ENCODE peak calls at places on chromosome 12, in nine cellular contexts. I is CD8-positive, alpha-beta memory T cell; B is IMR-90; Z is esophagus muscularis mucosa; A is CD4-positive, alpha-beta T cell; K is heart right ventricle; S is stomach; X is GM23248; C is sigmoid colon. M is an unnamed sample.

GRCh38 chr12:32568241-32568640 is 110.9 kb upstream of the DNM1L start:
- DNase-seq in I (no peak), B (peak; percentile 90), Z (no peak), A (no peak), K (no peak), S (no peak), X (peak; percentile 94), C (no peak), M (no peak)

GRCh38 chr12:9364224-9365176 is 156.3 kb upstream of the PZP start:
- DNase-seq in I (no peak), B (peak; percentile 70), Z (peak; percentile 81), A (no peak), K (no peak), S (no peak), X (peak; percentile 84), C (no peak), M (no peak)

GRCh38 chr12:6238875-6239274 is 38.7 kb downstream of the CD9 start:
- DNase-seq in I (peak; percentile 0), B (no peak), Z (no peak), A (no peak), K (no peak), S (no peak), X (no peak), C (no peak), M (no peak)

GRCh38 chr12:32548691-32549412 is 130.2 kb upstream of the DNM1L start:
- DNase-seq in I (no peak), B (peak; percentile 79), Z (no peak), A (no peak), K (peak; percentile 61), S (peak; percentile 60), X (peak; percentile 71), C (no peak), M (no peak)

GRCh38 chr12:53381739-53382630 is 2.0 kb downstream of the SP1 start:
- DNase-seq in I (peak; percentile 57), B (peak; percentile 44), Z (no peak), A (no peak), K (peak; percentile 56), S (peak; percentile 57), X (peak; percentile 85), C (peak; percentile 75), M (peak; percentile 18)

GRCh38 chr12:68792952-68793351 is 15.0 kb upstream of the MDM2 start:
- DNase-seq in I (no peak), B (peak; percentile 49), Z (no peak), A (no peak), K (no peak), S (no peak), X (peak; percentile 19), C (no peak), M (no peak)

GRCh38 chr12:127145543-127145928 is 1121.4 kb upstream of the TMEM132C start:
- DNase-seq in I (no peak), B (no peak), Z (no peak), A (no peak), K (no peak), S (no peak), X (peak; percentile 65), C (no peak), M (no peak)

GRCh38 chr12:118359541-118359915 is 13.2 kb downstream of the TAOK3 start:
- DNase-seq in I (no peak), B (no peak), Z (no peak), A (peak; percentile 12), K (no peak), S (no peak), X (no peak), C (no peak), M (no peak)

GRCh38 chr12:47867496-47867941 is 37.3 kb downstream of the VDR start:
- DNase-seq in I (no peak), B (peak; percentile 96), Z (no peak), A (no peak), K (no peak), S (no peak), X (peak; percentile 94), C (no peak), M (no peak)

GRCh38 chr12:12194206-12194605 is 72.6 kb downstream of the LRP6 start:
- DNase-seq in I (no peak), B (peak; percentile 54), Z (no peak), A (no peak), K (no peak), S (no peak), X (peak; percentile 41), C (no peak), M (no peak)

GRCh38 chr12:3137268-3137761 is 60.1 kb downstream of the TSPAN9 start:
- DNase-seq in I (no peak), B (peak; percentile 51), Z (no peak), A (no peak), K (peak; percentile 77), S (no peak), X (peak; percentile 74), C (no peak), M (no peak)

DNA sequence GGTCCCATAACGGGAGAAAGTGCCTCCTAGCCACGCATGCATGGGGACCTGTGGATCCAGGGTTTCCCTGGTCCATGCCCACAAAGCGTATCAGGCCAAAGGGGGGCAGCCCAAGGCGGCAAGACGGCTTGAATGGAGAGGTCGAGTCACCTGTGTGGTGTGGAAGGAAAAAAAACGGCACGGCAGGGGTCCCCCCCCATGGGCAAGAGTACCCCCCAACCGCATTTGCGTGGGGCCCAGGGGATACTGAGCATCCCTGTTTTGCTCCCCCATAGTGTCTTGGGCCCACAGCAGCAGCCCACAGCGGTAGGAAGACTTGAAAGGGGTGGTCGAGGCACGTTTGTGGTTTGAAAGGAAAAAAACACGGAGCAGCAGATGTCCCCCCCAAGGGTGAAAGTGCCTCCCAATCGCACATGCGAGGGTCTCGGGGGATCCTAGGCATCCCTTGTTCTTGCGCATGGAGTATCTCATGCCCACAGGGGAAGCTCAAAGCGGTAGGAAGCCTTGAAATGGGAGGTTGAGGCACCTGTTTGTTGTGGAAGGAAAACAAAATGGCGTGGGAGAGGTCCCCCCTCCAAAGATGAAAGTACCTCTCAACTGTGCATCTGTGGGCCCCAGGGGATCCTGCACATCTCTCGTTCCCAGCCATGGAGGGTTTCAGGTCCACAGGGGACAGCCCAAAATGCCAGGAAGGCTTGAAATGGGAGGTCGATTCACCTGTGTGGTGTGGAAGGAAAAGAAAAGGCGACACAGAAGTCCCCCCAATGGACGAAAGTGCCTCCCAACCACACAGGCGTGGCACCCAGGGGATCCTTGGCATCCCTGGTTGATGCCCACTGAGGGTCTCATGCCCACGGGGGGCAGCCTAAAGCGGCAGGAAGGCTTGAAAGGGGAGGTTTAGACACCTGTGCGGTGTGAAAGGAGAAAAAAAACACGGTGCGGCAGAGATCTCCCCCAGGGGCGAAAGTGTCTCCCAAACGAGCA is 577.5 kb downstream of the ALG10 start:
- DNase-seq in I (no peak), B (no peak), Z (peak; percentile 60), A (no peak), K (no peak), S (no peak), X (no peak), C (peak; percentile 32), M (no peak)
- H3K9me3 ChIP-seq in I (no peaks in the 10 kb centered on the region), B (peaks cover 61% of the 10 kb centered on the region), Z (peaks cover 100% of the 10 kb centered on the region), A (peaks cover 83% of the 10 kb centered on the region), K (peaks cover 5% of the 10 kb centered on the region), S (peaks cover 98% of the 10 kb centered on the region), X (no peaks in the 10 kb centered on the region), C (peaks cover 16% of the 10 kb centered on the region), M (peaks cover 5% of the 10 kb centered on the region)

DNA sequence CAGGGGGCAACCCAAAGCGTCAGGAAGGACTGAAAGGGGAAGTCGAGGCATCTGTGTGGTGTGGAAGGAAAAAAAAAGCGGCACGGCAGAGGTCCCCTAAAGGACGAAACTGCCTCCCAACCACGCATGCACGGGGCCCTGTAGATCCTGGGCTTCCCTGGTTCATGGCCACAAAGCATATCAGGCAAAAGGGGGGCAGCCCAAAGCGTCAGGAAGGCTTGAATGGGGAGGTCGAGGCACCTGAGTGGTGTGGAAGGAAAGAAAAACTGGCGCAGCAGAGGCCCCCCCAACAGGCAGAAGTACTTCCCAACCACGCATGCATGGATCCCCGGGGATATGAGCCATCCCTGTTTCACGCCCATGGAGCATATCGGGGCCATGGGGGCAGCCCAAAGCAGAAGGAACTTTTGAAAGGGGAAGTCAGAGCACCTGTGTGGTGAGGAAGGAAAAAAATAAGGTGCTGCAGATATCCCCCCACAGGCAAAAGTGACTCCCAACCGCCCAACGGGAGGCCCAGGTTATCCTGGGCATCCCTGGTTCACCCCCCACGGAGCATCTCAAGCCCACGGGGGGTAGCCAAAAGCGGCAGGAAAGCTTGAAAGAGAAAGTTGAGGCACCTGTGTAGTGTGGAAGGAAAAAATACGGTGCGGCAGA is 581.2 kb downstream of the ALG10 start:
- DNase-seq in I (no peak), B (no peak), Z (peak; percentile 68), A (no peak), K (no peak), S (no peak), X (no peak), C (peak; percentile 50), M (peak; percentile 1)
- H3K9me3 ChIP-seq in I (no peaks in the 10 kb centered on the region), B (peaks cover 65% of the 10 kb centered on the region), Z (peaks cover 96% of the 10 kb centered on the region), A (peaks cover 79% of the 10 kb centered on the region), K (no peaks in the 10 kb centered on the region), S (peaks cover 96% of the 10 kb centered on the region), X (no peaks in the 10 kb centered on the region), C (peaks cover 15% of the 10 kb centered on the region), M (peaks cover 5% of the 10 kb centered on the region)

DNA sequence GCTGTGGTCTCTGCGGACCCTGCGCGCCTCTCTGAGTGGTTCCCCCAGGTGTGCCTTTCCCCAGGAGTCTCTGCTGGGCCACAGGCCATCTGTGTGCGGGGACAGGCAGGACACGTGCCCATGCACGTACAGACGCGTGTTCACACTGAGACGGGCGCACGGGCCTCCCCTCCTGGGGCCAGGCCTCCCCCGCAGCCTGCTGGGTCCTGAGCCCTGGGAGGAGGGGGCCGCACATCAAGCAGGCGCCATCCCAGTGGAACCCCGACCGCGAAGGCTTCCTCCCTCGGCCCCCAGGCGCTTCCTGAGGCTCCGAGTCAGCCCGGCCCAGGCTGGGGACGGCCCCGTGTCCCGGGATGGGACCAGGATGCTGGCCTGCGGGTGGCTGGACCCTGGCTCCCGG is 39.7 kb downstream of the LRCOL1 start:
- DNase-seq in I (no peak), B (no peak), Z (no peak), A (no peak), K (no peak), S (no peak), X (no peak), C (no peak), M (no peak)
- H3K9me3 ChIP-seq in I (no peaks in the 10 kb centered on the region), B (no peaks in the 10 kb centered on the region), Z (no peaks in the 10 kb centered on the region), A (no peaks in the 10 kb centered on the region), K (no peaks in the 10 kb centered on the region), S (no peaks in the 10 kb centered on the region), X (no peaks in the 10 kb centered on the region), C (no peaks in the 10 kb centered on the region), M (no peaks in the 10 kb centered on the region)

GRCh38 chr12:131049002-131049401 is 95.3 kb downstream of the ADGRD1 start:
- DNase-seq in I (no peak), B (no peak), Z (no peak), A (no peak), K (no peak), S (no peak), X (no peak), C (no peak), M (no peak)

GRCh38 chr12:131048611-131048990 is 94.9 kb downstream of the ADGRD1 start:
- DNase-seq in I (no peak), B (no peak), Z (no peak), A (no peak), K (no peak), S (no peak), X (no peak), C (no peak), M (no peak)

GRCh38 chr12:131051155-131051473 is 97.4 kb downstream of the ADGRD1 start:
- DNase-seq in I (no peak), B (no peak), Z (no peak), A (no peak), K (no peak), S (no peak), X (no peak), C (no peak), M (no peak)

GRCh38 chr12:131050463-131051154 is 96.9 kb downstream of the ADGRD1 start:
- DNase-seq in I (no peak), B (no peak), Z (no peak), A (no peak), K (no peak), S (no peak), X (no peak), C (no peak), M (no peak)

GRCh38 chr12:131049569-131050339 is 96.0 kb downstream of the ADGRD1 start:
- DNase-seq in I (no peak), B (no peak), Z (no peak), A (no peak), K (peak; percentile 56), S (no peak), X (no peak), C (no peak), M (no peak)
- H3K9me3 ChIP-seq in I (no peaks in the 10 kb centered on the region), B (peaks cover 47% of the 10 kb centered on the region), Z (no peaks in the 10 kb centered on the region), A (no peaks in the 10 kb centered on the region), K (no peaks in the 10 kb centered on the region), S (no peaks in the 10 kb centered on the region), X (no peaks in the 10 kb centered on the region), C (no peaks in the 10 kb centered on the region), M (no peaks in the 10 kb centered on the region)